ENCODE peak calls at places on chromosome 7, in six cellular contexts. Z is neural progenitor cell, N is HFFc6, O is NCI-H345, P is glomerular endothelial cell, W is activated T-cell treated with anti-CD3 and anti-CD28 coated beads for 1 hour. Y is an unnamed sample.

GRCh38 chr7:85602196-85602595 is 415.3 kb upstream of the SEMA3D start:
- DNase-seq in Z (no peak), N (no peak), O (no peak), P (peak), W (no peak), Y (peak)

GRCh38 chr7:117750612-117751563 is 122.4 kb downstream of the CTTNBP2 start:
- DNase-seq in Z (peak), N (no peak), O (peak), P (peak), W (no peak), Y (peak)

GRCh38 chr7:45978010-45978681 is 57.1 kb upstream of the IGFBP3 start:
- DNase-seq in Z (peak), N (peak), O (no peak), P (peak), W (no peak), Y (peak)

GRCh38 chr7:69610675-69611037 is 12.4 kb downstream of the AUTS2 start:
- DNase-seq in Z (no peak), N (no peak), O (no peak), P (no peak), W (no peak), Y (no peak)

GRCh38 chr7:142553216-142553615 is 196.1 kb upstream of the PRSS1 start:
- DNase-seq in Z (no peak), N (peak), O (no peak), P (no peak), W (no peak), Y (no peak)

GRCh38 chr7:129089521-129090212 is 34.8 kb upstream of the TNPO3 start:
- DNase-seq in Z (no peak), N (no peak), O (no peak), P (no peak), W (no peak), Y (no peak)

GRCh38 chr7:134892963-134893362 is 93.3 kb upstream of the AGBL3 start:
- DNase-seq in Z (no peak), N (no peak), O (no peak), P (no peak), W (no peak), Y (no peak)

GRCh38 chr7:151607464-151607867 is 87.8 kb upstream of the RHEB start:
- DNase-seq in Z (no peak), N (no peak), O (no peak), P (no peak), W (no peak), Y (no peak)

GRCh38 chr7:34019431-34019830 is 114.1 kb downstream of the BMPER start:
- DNase-seq in Z (no peak), N (no peak), O (peak), P (no peak), W (no peak), Y (no peak)

GRCh38 chr7:155861480-155861868 is 49.2 kb upstream of the SHH start:
- DNase-seq in Z (no peak), N (no peak), O (no peak), P (no peak), W (no peak), Y (no peak)

GRCh38 chr7:41637051-41637450 is 65.8 kb downstream of the INHBA start:
- DNase-seq in Z (no peak), N (no peak), O (no peak), P (no peak), W (no peak), Y (peak)

GRCh38 chr7:104922187-104923009 is 91.6 kb upstream of the KMT2E start:
- DNase-seq in Z (no peak), N (peak), O (no peak), P (no peak), W (no peak), Y (peak)

GRCh38 chr7:43590862-43591550 is 8.1 kb downstream of the STK17A start:
- DNase-seq in Z (no peak), N (no peak), O (no peak), P (no peak), W (no peak), Y (no peak)

Y was measured in HCEC 1CT.